ENCODE peak calls at places on chromosomes 5 and 9, in seven cellular contexts. Q is left ventricle myocardium superior; E is stimulated activated CD8-positive, alpha-beta memory T cell treated with anti-CD3 and anti-CD28 coated beads, Interleukin-15, amount 100 ng/mL, for 48 hours; C is AG08395; M is neural crest cell; V is nephron progenitor cell; Y is kidney tubule cell. S is an unnamed sample.

GRCh38 chr9:137804908-137805356 is 72.7 kb upstream of the CACNA1B start:
- DNase-seq in Y (peak; percentile 53), C (no peak), E (no peak), V (no peak), Q (no peak), M (no peak), S (no peak)

GRCh38 chr5:147046226-147046625 is 167.7 kb upstream of the PPP2R2B start:
- DNase-seq in Q (no peak), E (no peak), C (no peak), Y (no peak), V (no peak), M (no peak), S (no peak)

GRCh38 chr9:92133949-92134604 is 18.9 kb upstream of the SPTLC1 start:
- DNase-seq in V (peak; percentile 91), Y (peak; percentile 84), Q (peak; percentile 87), C (peak; percentile 87), E (peak; percentile 63), M (peak; percentile 85), S (peak; percentile 88)

GRCh38 chr5:143019157-143019556 is 249.0 kb downstream of the ARHGAP26 start:
- DNase-seq in Y (no peak), C (no peak), E (no peak), V (no peak), Q (no peak), M (no peak), S (no peak)

GRCh38 chr9:114946013-114946412 is 15.6 kb upstream of the TNFSF8 start:
- DNase-seq in V (no peak), E (no peak), Y (no peak), C (no peak), Q (no peak), M (no peak), S (no peak)

GRCh38 chr5:56638061-56638621 is 177.2 kb upstream of the MAP3K1 start:
- DNase-seq in V (no peak), M (no peak), Y (peak; percentile 89), Q (no peak), C (no peak), E (no peak), S (no peak)

GRCh38 chr9:3980771-3981170 is 319.1 kb downstream of the GLIS3 start:
- DNase-seq in E (no peak), M (peak; percentile 16), Q (no peak), C (peak; percentile 56), Y (peak; percentile 66), V (peak; percentile 36), S (no peak)

GRCh38 chr5:133227897-133228296 is 176.1 kb downstream of the HSPA4 start:
- DNase-seq in M (no peak), C (no peak), Q (no peak), E (no peak), V (no peak), Y (no peak), S (no peak)

GRCh38 chr5:145887976-145888574 is 15.3 kb upstream of the GRXCR2 start:
- DNase-seq in M (peak; percentile 26), V (peak; percentile 35), Y (peak; percentile 63), E (no peak), C (peak; percentile 65), Q (no peak), S (peak; percentile 70)